ENCODE peak calls at places on chromosomes 4 and X, in four cellular contexts. L, P, O and I are unnamed samples.

GRCh38 chr4:162241857-162242256 is 78.1 kb upstream of the FSTL5 start:
- DNase-seq in L (no peak), P (no peak), O (no peak), I (no peak)

GRCh38 chr4:140744421-140744820 is 11.8 kb downstream of the TBC1D9 start:
- DNase-seq in L (no peak), P (no peak), O (no peak), I (no peak)

GRCh38 chrX:95318882-95319281 is 1365.8 kb upstream of the DIAPH2 start:
- DNase-seq in L (no peak), P (no peak), O (peak), I (no peak)

GRCh38 chr4:686371-687040 is 2.4 kb downstream of the SLC49A3 start:
- DNase-seq in L (peak), P (no peak), O (no peak), I (no peak)

GRCh38 chr4:27276322-27277073 is 415.9 kb downstream of the STIM2 start:
- DNase-seq in L (no peak), P (no peak), O (peak), I (no peak)

GRCh38 chrX:120238947-120239346 is 11.7 kb upstream of the ZBTB33 start:
- DNase-seq in L (no peak), P (no peak), O (no peak), I (no peak)

GRCh38 chr4:121484633-121485032 is 103.8 kb upstream of the QRFPR start:
- DNase-seq in L (no peak), P (peak), O (peak), I (peak)

GRCh38 chr4:87017580-87018061 is 82.8 kb downstream of the AFF1 start:
- DNase-seq in L (no peak), P (peak), O (no peak), I (peak)

GRCh38 chr4:118265312-118266144 is 87.3 kb downstream of the PRSS12 start:
- DNase-seq in L (peak), P (no peak), O (no peak), I (no peak)

GRCh38 chr4:64584981-64585557 is 175.8 kb upstream of the TECRL start:
- DNase-seq in L (no peak), P (peak), O (peak), I (no peak)

GRCh38 chr4:6441202-6441582 is 31.2 kb downstream of the PPP2R2C start:
- DNase-seq in L (no peak), P (no peak), O (no peak), I (no peak)

GRCh38 chr4:84938316-84938715 is 28.2 kb downstream of the WDFY3 start:
- DNase-seq in L (no peak), P (peak), O (peak), I (no peak)

GRCh38 chrX:41027388-41027787 is 57.9 kb upstream of the USP9X start:
- DNase-seq in L (no peak), P (peak), O (peak), I (peak)

GRCh38 chr4:80486603-80487002 is 151.1 kb downstream of the CFAP299 start:
- DNase-seq in L (no peak), P (no peak), O (no peak), I (no peak)

GRCh38 chrX:1824855-1825254 is 210.0 kb downstream of the ASMT start:
- DNase-seq in L (no peak), P (no peak), O (no peak), I (no peak)

GRCh38 chrX:13235930-13236329 is 83.9 kb downstream of the ATXN3L start:
- DNase-seq in L (no peak), P (no peak), O (peak), I (no peak)

GRCh38 chr4:186019264-186019663 is 49.7 kb upstream of the TLR3 start:
- DNase-seq in L (no peak), P (no peak), O (no peak), I (no peak)

GRCh38 chrX:65783746-65784145 is 116.3 kb downstream of the MSN start:
- DNase-seq in L (no peak), P (no peak), O (no peak), I (no peak)

GRCh38 chr4:155535802-155536454 is 130.7 kb upstream of the GUCY1A1 start:
- DNase-seq in L (no peak), P (no peak), O (no peak), I (no peak)

GRCh38 chr4:105057370-105058096 is 89.1 kb upstream of the TET2 start:
- DNase-seq in L (no peak), P (no peak), O (no peak), I (no peak)
- H3K4me3 ChIP-seq in L (no peak), P (no peak), O (no peak), I (no peak)

DNA sequence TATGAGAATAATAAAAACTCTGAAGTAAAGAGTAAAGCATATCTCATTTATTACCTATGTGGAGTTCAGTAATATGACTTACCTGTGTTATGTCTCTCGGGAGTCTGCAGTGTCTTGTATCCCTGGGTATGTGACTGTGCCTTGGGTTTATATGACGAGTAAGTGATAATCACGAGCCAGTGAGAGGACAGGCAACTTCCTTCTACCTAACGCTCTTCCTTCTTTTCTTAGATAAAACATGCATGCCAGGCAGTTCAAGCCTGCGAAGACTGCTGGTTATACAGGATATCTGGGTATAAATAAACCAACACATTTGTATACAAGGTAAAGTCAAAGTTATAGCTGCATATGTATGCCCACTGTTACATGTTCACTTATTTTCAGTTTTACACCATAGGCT is at the start of gene HPGDS:
- DNase-seq in L (no peak), P (no peak), O (no peak), I (no peak)
- H3K4me3 ChIP-seq in L (peak), P (no peak), O (no peak), I (no peak)

GRCh38 chr4:71663780-71664179 is 120.1 kb downstream of the GC start:
- DNase-seq in L (no peak), P (no peak), O (peak), I (no peak)
- H3K4me3 ChIP-seq in L (no peak), P (no peak), O (no peak), I (no peak)

GRCh38 chr4:36292551-36293188 is 11.3 kb downstream of the DTHD1 start:
- DNase-seq in L (no peak), P (peak), O (no peak), I (no peak)
- H3K4me3 ChIP-seq in L (no peak), P (no peak), O (no peak), I (no peak)

DNA sequence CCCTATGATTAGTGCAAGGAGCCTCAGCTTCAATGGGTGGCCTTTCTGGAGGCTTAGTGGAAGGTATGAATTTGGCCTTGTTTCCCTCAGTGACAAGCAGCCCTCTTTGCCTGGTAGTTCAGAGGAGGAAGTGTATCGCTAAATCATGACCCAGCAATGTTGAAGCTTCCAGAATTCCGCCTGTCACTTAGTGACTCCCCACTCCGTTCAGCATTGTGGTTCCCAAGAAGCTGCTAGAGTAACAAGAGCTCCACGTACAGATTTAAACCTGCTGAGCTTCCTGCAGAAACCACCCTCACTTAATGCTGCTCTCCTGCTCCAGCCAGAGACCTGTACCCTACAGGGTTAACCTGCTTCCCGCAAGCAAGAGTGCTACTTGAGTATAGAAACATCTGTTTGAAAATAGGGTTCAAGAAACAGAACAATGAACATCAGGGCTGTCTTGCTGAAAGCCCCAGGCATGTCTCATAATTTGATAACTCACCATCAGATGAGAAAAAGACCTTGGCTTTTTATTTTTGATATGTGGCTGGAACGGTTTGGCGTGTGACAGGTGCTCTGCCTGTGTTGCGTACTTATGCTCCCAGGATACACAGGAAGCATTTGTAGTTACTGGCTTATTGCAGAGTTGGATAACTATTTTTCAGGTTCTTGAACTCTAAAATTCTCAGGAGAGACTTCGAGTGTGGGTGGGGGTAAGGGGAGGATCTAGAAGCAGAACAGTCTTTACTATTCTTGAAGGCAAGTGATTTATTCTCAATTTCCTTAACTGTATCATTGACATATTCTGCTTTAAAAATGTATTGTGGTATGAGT is 105.3 kb downstream of the UCHL1 start:
- DNase-seq in L (no peak), P (no peak), O (peak), I (no peak)
- H3K4me3 ChIP-seq in L (peak), P (no peak), O (peak), I (peak)

GRCh38 chr4:61440306-61440705 is 240.2 kb downstream of the ADGRL3 start:
- DNase-seq in L (no peak), P (no peak), O (no peak), I (no peak)

GRCh38 chr4:61442936-61443335 is 242.8 kb downstream of the ADGRL3 start:
- DNase-seq in L (no peak), P (no peak), O (no peak), I (no peak)

GRCh38 chr4:61446957-61447356 is 246.8 kb downstream of the ADGRL3 start:
- DNase-seq in L (no peak), P (no peak), O (no peak), I (no peak)

GRCh38 chr4:61445374-61446063 is 245.4 kb downstream of the ADGRL3 start:
- DNase-seq in L (no peak), P (no peak), O (no peak), I (no peak)

GRCh38 chr4:61443813-61444510 is 243.8 kb downstream of the ADGRL3 start:
- DNase-seq in L (no peak), P (peak), O (peak), I (no peak)
- H3K4me3 ChIP-seq in L (no peak), P (no peak), O (peak), I (no peak)

DNA sequence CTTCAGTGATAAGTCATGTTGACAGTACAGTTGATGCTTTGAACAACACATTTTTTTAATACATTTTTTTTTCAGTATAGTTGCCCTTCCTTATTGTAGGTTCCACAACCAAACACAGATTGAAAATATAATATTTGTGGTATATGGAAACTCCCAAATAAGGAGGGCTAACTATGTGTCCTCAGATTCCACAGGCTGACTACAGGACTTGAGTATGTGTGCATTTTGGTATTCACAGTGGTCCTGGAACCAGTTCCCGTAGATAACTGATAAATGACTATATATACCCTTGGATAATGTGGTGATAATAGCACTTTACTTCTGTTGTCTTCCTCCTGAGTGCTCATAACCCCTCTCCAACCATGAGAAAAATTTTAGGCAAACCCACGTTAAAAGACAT is 111.6 kb upstream of the NUDT6 start:
- DNase-seq in L (no peak), P (no peak), O (no peak), I (peak)
- H3K4me3 ChIP-seq in L (no peak), P (no peak), O (no peak), I (no peak)

GRCh38 chr4:153362184-153362583 is 17.7 kb downstream of the MND1 start:
- DNase-seq in L (no peak), P (no peak), O (no peak), I (no peak)
- H3K4me3 ChIP-seq in L (no peak), P (no peak), O (no peak), I (no peak)

DNA sequence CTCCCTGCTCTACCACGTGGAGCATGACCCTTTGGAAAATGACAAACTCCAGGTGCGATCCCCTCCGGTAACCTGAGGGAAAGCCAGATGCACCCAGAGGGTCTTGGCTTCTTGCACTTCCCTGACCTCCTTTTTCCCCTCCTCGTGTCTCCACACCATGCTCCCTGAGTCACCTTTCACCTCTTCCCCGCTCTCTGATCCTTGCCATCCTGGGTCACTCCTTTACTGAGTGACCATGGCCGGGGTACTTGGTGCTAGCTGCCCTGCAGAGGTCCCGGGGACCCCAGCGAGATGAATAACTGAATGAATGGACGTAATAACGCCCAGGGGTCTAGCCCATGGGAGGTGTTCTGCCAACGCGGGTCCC is 401 bp upstream of the ZFP92 start:
- DNase-seq in L (no peak), P (no peak), O (no peak), I (no peak)
- H3K4me3 ChIP-seq in L (peak), P (no peak), O (no peak), I (peak)

GRCh38 chrX:153830632-153831434 is 489 bp upstream of the PDZD4 start:
- DNase-seq in L (no peak), P (no peak), O (no peak), I (no peak)

GRCh38 chrX:153829549-153829798 is 870 bp downstream of the PDZD4 start:
- DNase-seq in L (no peak), P (no peak), O (no peak), I (no peak)

GRCh38 chrX:153829799-153830631 is at the start of gene PDZD4:
- DNase-seq in L (no peak), P (no peak), O (no peak), I (no peak)

GRCh38 chrX:153832732-153833131 is 2.4 kb upstream of the PDZD4 start:
- DNase-seq in L (no peak), P (no peak), O (no peak), I (no peak)

DNA sequence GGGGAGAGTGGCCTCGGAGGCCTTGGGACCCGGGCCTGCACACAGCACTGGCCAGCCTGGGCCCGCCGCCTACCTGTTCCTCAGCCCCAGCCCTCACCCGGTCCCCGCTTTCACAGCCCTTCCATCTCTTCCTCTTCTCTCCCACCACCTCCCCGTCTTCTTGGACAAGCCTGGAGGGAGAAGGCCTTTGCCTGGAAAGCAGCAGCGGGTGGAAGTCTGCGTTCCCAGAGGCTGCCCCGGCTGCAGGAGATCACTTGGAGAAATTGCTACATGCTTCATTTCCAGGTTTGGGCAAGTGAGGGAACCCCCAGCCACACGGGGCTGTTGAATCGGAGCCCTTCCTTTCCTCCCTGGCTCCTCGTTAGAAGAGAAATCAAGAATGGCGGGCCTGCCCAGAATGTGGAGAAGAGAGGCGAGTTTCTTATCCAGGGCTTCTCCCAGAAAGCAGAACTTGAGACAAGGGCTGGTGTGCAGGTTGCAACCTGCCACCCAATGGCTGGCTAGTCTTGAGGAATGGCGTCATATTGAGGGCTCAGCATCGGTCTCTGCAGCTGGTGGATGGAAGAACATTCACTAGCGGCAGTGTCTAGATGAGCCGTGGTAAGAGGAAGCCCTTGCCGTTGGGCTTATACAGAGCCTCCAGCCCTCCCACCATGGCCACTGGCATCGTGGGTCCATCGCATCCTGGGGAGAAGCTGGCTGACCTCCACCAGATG is 1.2 kb upstream of the PDZD4 start:
- DNase-seq in L (no peak), P (no peak), O (no peak), I (no peak)
- H3K4me3 ChIP-seq in L (no peak), P (no peak), O (no peak), I (no peak)